ENCODE peak calls at places on chromosomes 13 and 19, in four cellular contexts. O is ELF-1; X is CD8-positive, alpha-beta T cell; I is stimulated activated CD4-positive, alpha-beta T cell treated with anti-CD3 and anti-CD28 coated beads, Interleukin-2, amount 100 ng/mL, for 48 hours. K is an unnamed sample.

GRCh38 chr19:18869781-18870530 is 26.0 kb downstream of the CERS1 start:
- DNase-seq in X (no peak), I (no peak), O (no peak), K (no peak)

GRCh38 chr13:51364404-51365008 is 25.0 kb downstream of the SERPINE3 start:
- DNase-seq in I (no peak), O (no peak), X (no peak), K (no peak)

GRCh38 chr19:4977299-4978174 is 8.6 kb downstream of the KDM4B start:
- DNase-seq in I (no peak), X (no peak), O (peak), K (no peak)

GRCh38 chr19:10533656-10534386 is 9.9 kb upstream of the ATG4D start:
- DNase-seq in X (no peak), I (no peak), O (no peak), K (no peak)

GRCh38 chr19:28764066-28764465 is 448.9 kb downstream of the UQCRFS1 start:
- DNase-seq in I (no peak), O (no peak), X (no peak), K (no peak)

GRCh38 chr19:35088514-35088913 is 27.1 kb upstream of the FXYD3 start:
- DNase-seq in X (no peak), O (peak), I (no peak), K (no peak)

GRCh38 chr13:80361883-80362327 is 21.0 kb upstream of the SPRY2 start:
- DNase-seq in X (no peak), I (no peak), O (peak), K (no peak)

GRCh38 chr13:93290503-93290902 is 63.9 kb downstream of the GPC6 start:
- DNase-seq in I (no peak), O (no peak), X (no peak), K (no peak)

GRCh38 chr19:4638828-4639530 is at the start of gene TNFAIP8L1:
- DNase-seq in X (peak), I (peak), O (peak), K (peak)